ENCODE peak calls at places on chromosomes 13 and 19, in five cellular contexts. One of them, this sample, is unnamed.

GRCh38 chr13:50989476-50989875 is 79.9 kb downstream of the RNASEH2B start:
- DNase-seq in HTR-8/SVneo: no peak
- DNase-seq in stimulated activated naive CD8-positive, alpha-beta T cell treated with anti-CD3 and anti-CD28 coated beads, Interleukin-15, Interleukin-2, amounts not matched to agents 100 U/mL and 50 U/mL, for 24 hours: no peak
- DNase-seq in left ventricle myocardium inferior: no peak
- DNase-seq in AG10803: no peak
- DNase-seq in this sample: peak

GRCh38 chr19:8840708-8841107 is 8.5 kb downstream of the MBD3L1 start:
- DNase-seq in HTR-8/SVneo: no peak
- DNase-seq in stimulated activated naive CD8-positive, alpha-beta T cell treated with anti-CD3 and anti-CD28 coated beads, Interleukin-15, Interleukin-2, amounts not matched to agents 100 U/mL and 50 U/mL, for 24 hours: no peak
- DNase-seq in left ventricle myocardium inferior: no peak
- DNase-seq in AG10803: no peak
- DNase-seq in this sample: no peak

GRCh38 chr13:24076124-24076523 is 84.4 kb upstream of the SPATA13 start:
- DNase-seq in HTR-8/SVneo: no peak
- DNase-seq in stimulated activated naive CD8-positive, alpha-beta T cell treated with anti-CD3 and anti-CD28 coated beads, Interleukin-15, Interleukin-2, amounts not matched to agents 100 U/mL and 50 U/mL, for 24 hours: no peak
- DNase-seq in left ventricle myocardium inferior: no peak
- DNase-seq in AG10803: no peak
- DNase-seq in this sample: no peak

GRCh38 chr19:7705387-7706187 is 3.7 kb upstream of the FCER2 start:
- DNase-seq in HTR-8/SVneo: no peak
- DNase-seq in stimulated activated naive CD8-positive, alpha-beta T cell treated with anti-CD3 and anti-CD28 coated beads, Interleukin-15, Interleukin-2, amounts not matched to agents 100 U/mL and 50 U/mL, for 24 hours: peak
- DNase-seq in left ventricle myocardium inferior: peak
- DNase-seq in AG10803: no peak
- DNase-seq in this sample: no peak

GRCh38 chr13:26855921-26856320 is 95.3 kb upstream of the GPR12 start:
- DNase-seq in HTR-8/SVneo: no peak
- DNase-seq in stimulated activated naive CD8-positive, alpha-beta T cell treated with anti-CD3 and anti-CD28 coated beads, Interleukin-15, Interleukin-2, amounts not matched to agents 100 U/mL and 50 U/mL, for 24 hours: no peak
- DNase-seq in left ventricle myocardium inferior: no peak
- DNase-seq in AG10803: no peak
- DNase-seq in this sample: no peak

GRCh38 chr19:44912854-44913253 is 1.6 kb upstream of the APOC1 start:
- DNase-seq in HTR-8/SVneo: no peak
- DNase-seq in stimulated activated naive CD8-positive, alpha-beta T cell treated with anti-CD3 and anti-CD28 coated beads, Interleukin-15, Interleukin-2, amounts not matched to agents 100 U/mL and 50 U/mL, for 24 hours: no peak
- DNase-seq in left ventricle myocardium inferior: no peak
- DNase-seq in AG10803: no peak
- DNase-seq in this sample: no peak

GRCh38 chr19:17931532-17932191 is 1.2 kb upstream of the CCDC124 start:
- DNase-seq in HTR-8/SVneo: no peak
- DNase-seq in stimulated activated naive CD8-positive, alpha-beta T cell treated with anti-CD3 and anti-CD28 coated beads, Interleukin-15, Interleukin-2, amounts not matched to agents 100 U/mL and 50 U/mL, for 24 hours: peak
- DNase-seq in left ventricle myocardium inferior: no peak
- DNase-seq in AG10803: no peak
- DNase-seq in this sample: no peak

GRCh38 chr13:26604784-26605183 is 47.3 kb downstream of the WASF3 start:
- DNase-seq in HTR-8/SVneo: no peak
- DNase-seq in stimulated activated naive CD8-positive, alpha-beta T cell treated with anti-CD3 and anti-CD28 coated beads, Interleukin-15, Interleukin-2, amounts not matched to agents 100 U/mL and 50 U/mL, for 24 hours: no peak
- DNase-seq in left ventricle myocardium inferior: peak
- DNase-seq in AG10803: no peak
- DNase-seq in this sample: peak

GRCh38 chr13:30798776-30799625 is 63.7 kb downstream of the ALOX5AP start:
- DNase-seq in HTR-8/SVneo: no peak
- DNase-seq in stimulated activated naive CD8-positive, alpha-beta T cell treated with anti-CD3 and anti-CD28 coated beads, Interleukin-15, Interleukin-2, amounts not matched to agents 100 U/mL and 50 U/mL, for 24 hours: no peak
- DNase-seq in left ventricle myocardium inferior: no peak
- DNase-seq in AG10803: no peak
- DNase-seq in this sample: peak

GRCh38 chr19:11408591-11408990 is 10.5 kb downstream of the RGL3 start:
- DNase-seq in HTR-8/SVneo: no peak
- DNase-seq in stimulated activated naive CD8-positive, alpha-beta T cell treated with anti-CD3 and anti-CD28 coated beads, Interleukin-15, Interleukin-2, amounts not matched to agents 100 U/mL and 50 U/mL, for 24 hours: no peak
- DNase-seq in left ventricle myocardium inferior: no peak
- DNase-seq in AG10803: no peak
- DNase-seq in this sample: no peak

GRCh38 chr13:24083722-24084421 is 76.6 kb upstream of the SPATA13 start:
- DNase-seq in HTR-8/SVneo: no peak
- DNase-seq in stimulated activated naive CD8-positive, alpha-beta T cell treated with anti-CD3 and anti-CD28 coated beads, Interleukin-15, Interleukin-2, amounts not matched to agents 100 U/mL and 50 U/mL, for 24 hours: no peak
- DNase-seq in left ventricle myocardium inferior: no peak
- DNase-seq in AG10803: no peak
- DNase-seq in this sample: no peak

GRCh38 chr19:1811472-1811894 is 593 bp downstream of the ATP8B3 start:
- DNase-seq in HTR-8/SVneo: peak
- DNase-seq in stimulated activated naive CD8-positive, alpha-beta T cell treated with anti-CD3 and anti-CD28 coated beads, Interleukin-15, Interleukin-2, amounts not matched to agents 100 U/mL and 50 U/mL, for 24 hours: peak
- DNase-seq in left ventricle myocardium inferior: peak
- DNase-seq in AG10803: peak
- DNase-seq in this sample: peak

GRCh38 chr19:46442808-46443450 is 14.2 kb upstream of the PNMA8C start:
- DNase-seq in HTR-8/SVneo: peak
- DNase-seq in stimulated activated naive CD8-positive, alpha-beta T cell treated with anti-CD3 and anti-CD28 coated beads, Interleukin-15, Interleukin-2, amounts not matched to agents 100 U/mL and 50 U/mL, for 24 hours: no peak
- DNase-seq in left ventricle myocardium inferior: no peak
- DNase-seq in AG10803: peak
- DNase-seq in this sample: peak

GRCh38 chr13:79905018-79905417 is 424.1 kb downstream of the NDFIP2 start:
- DNase-seq in HTR-8/SVneo: no peak
- DNase-seq in stimulated activated naive CD8-positive, alpha-beta T cell treated with anti-CD3 and anti-CD28 coated beads, Interleukin-15, Interleukin-2, amounts not matched to agents 100 U/mL and 50 U/mL, for 24 hours: no peak
- DNase-seq in left ventricle myocardium inferior: no peak
- DNase-seq in AG10803: no peak
- DNase-seq in this sample: no peak

GRCh38 chr13:96025283-96025682 is 27.9 kb downstream of the UGGT2 start:
- DNase-seq in HTR-8/SVneo: no peak
- DNase-seq in stimulated activated naive CD8-positive, alpha-beta T cell treated with anti-CD3 and anti-CD28 coated beads, Interleukin-15, Interleukin-2, amounts not matched to agents 100 U/mL and 50 U/mL, for 24 hours: no peak
- DNase-seq in left ventricle myocardium inferior: no peak
- DNase-seq in AG10803: peak
- DNase-seq in this sample: no peak

GRCh38 chr13:37306778-37307544 is 201.5 kb upstream of the CSNK1A1L start:
- DNase-seq in HTR-8/SVneo: peak
- DNase-seq in stimulated activated naive CD8-positive, alpha-beta T cell treated with anti-CD3 and anti-CD28 coated beads, Interleukin-15, Interleukin-2, amounts not matched to agents 100 U/mL and 50 U/mL, for 24 hours: no peak
- DNase-seq in left ventricle myocardium inferior: no peak
- DNase-seq in AG10803: peak
- DNase-seq in this sample: no peak

GRCh38 chr19:51493776-51494175 is 7.8 kb downstream of the SIGLEC12 start:
- DNase-seq in HTR-8/SVneo: no peak
- DNase-seq in stimulated activated naive CD8-positive, alpha-beta T cell treated with anti-CD3 and anti-CD28 coated beads, Interleukin-15, Interleukin-2, amounts not matched to agents 100 U/mL and 50 U/mL, for 24 hours: no peak
- DNase-seq in left ventricle myocardium inferior: no peak
- DNase-seq in AG10803: no peak
- DNase-seq in this sample: no peak

GRCh38 chr13:87669379-87669978 is 1.7 kb upstream of the SLITRK5 start:
- DNase-seq in HTR-8/SVneo: no peak
- DNase-seq in stimulated activated naive CD8-positive, alpha-beta T cell treated with anti-CD3 and anti-CD28 coated beads, Interleukin-15, Interleukin-2, amounts not matched to agents 100 U/mL and 50 U/mL, for 24 hours: no peak
- DNase-seq in left ventricle myocardium inferior: no peak
- DNase-seq in AG10803: no peak
- DNase-seq in this sample: no peak

GRCh38 chr19:34589730-34590129 is 87.2 kb downstream of the SCGB2B2 start:
- DNase-seq in HTR-8/SVneo: no peak
- DNase-seq in stimulated activated naive CD8-positive, alpha-beta T cell treated with anti-CD3 and anti-CD28 coated beads, Interleukin-15, Interleukin-2, amounts not matched to agents 100 U/mL and 50 U/mL, for 24 hours: no peak
- DNase-seq in left ventricle myocardium inferior: no peak
- DNase-seq in AG10803: no peak
- DNase-seq in this sample: no peak

GRCh38 chr19:46723023-46723461 is 6.1 kb upstream of the PRKD2 start:
- DNase-seq in HTR-8/SVneo: no peak
- DNase-seq in stimulated activated naive CD8-positive, alpha-beta T cell treated with anti-CD3 and anti-CD28 coated beads, Interleukin-15, Interleukin-2, amounts not matched to agents 100 U/mL and 50 U/mL, for 24 hours: no peak
- DNase-seq in left ventricle myocardium inferior: no peak
- DNase-seq in AG10803: no peak
- DNase-seq in this sample: no peak

GRCh38 chr13:98665638-98665995 is 86.9 kb downstream of the SLC15A1 start:
- DNase-seq in HTR-8/SVneo: no peak
- DNase-seq in stimulated activated naive CD8-positive, alpha-beta T cell treated with anti-CD3 and anti-CD28 coated beads, Interleukin-15, Interleukin-2, amounts not matched to agents 100 U/mL and 50 U/mL, for 24 hours: no peak
- DNase-seq in left ventricle myocardium inferior: no peak
- DNase-seq in AG10803: no peak
- DNase-seq in this sample: no peak

GRCh38 chr13:20461481-20461859 is 64.2 kb downstream of the CRYL1 start:
- DNase-seq in HTR-8/SVneo: no peak
- DNase-seq in stimulated activated naive CD8-positive, alpha-beta T cell treated with anti-CD3 and anti-CD28 coated beads, Interleukin-15, Interleukin-2, amounts not matched to agents 100 U/mL and 50 U/mL, for 24 hours: peak
- DNase-seq in left ventricle myocardium inferior: no peak
- DNase-seq in AG10803: peak
- DNase-seq in this sample: no peak

GRCh38 chr19:3100331-3100730 is 6.2 kb downstream of the GNA11 start:
- DNase-seq in HTR-8/SVneo: no peak
- DNase-seq in stimulated activated naive CD8-positive, alpha-beta T cell treated with anti-CD3 and anti-CD28 coated beads, Interleukin-15, Interleukin-2, amounts not matched to agents 100 U/mL and 50 U/mL, for 24 hours: no peak
- DNase-seq in left ventricle myocardium inferior: no peak
- DNase-seq in AG10803: no peak
- DNase-seq in this sample: no peak

GRCh38 chr19:38290631-38291147 is 13.4 kb upstream of the C19orf33 start:
- DNase-seq in HTR-8/SVneo: no peak
- DNase-seq in stimulated activated naive CD8-positive, alpha-beta T cell treated with anti-CD3 and anti-CD28 coated beads, Interleukin-15, Interleukin-2, amounts not matched to agents 100 U/mL and 50 U/mL, for 24 hours: no peak
- DNase-seq in left ventricle myocardium inferior: no peak
- DNase-seq in AG10803: peak
- DNase-seq in this sample: no peak

GRCh38 chr19:6250024-6250605 is 29.7 kb downstream of the MLLT1 start:
- DNase-seq in HTR-8/SVneo: no peak
- DNase-seq in stimulated activated naive CD8-positive, alpha-beta T cell treated with anti-CD3 and anti-CD28 coated beads, Interleukin-15, Interleukin-2, amounts not matched to agents 100 U/mL and 50 U/mL, for 24 hours: no peak
- DNase-seq in left ventricle myocardium inferior: no peak
- DNase-seq in AG10803: peak
- DNase-seq in this sample: no peak

GRCh38 chr19:30394481-30395151 is 22.4 kb downstream of the ZNF536 start:
- DNase-seq in HTR-8/SVneo: no peak
- DNase-seq in stimulated activated naive CD8-positive, alpha-beta T cell treated with anti-CD3 and anti-CD28 coated beads, Interleukin-15, Interleukin-2, amounts not matched to agents 100 U/mL and 50 U/mL, for 24 hours: no peak
- DNase-seq in left ventricle myocardium inferior: no peak
- DNase-seq in AG10803: no peak
- DNase-seq in this sample: no peak

GRCh38 chr19:35509018-35509652 is 4.3 kb downstream of the DMKN start:
- DNase-seq in HTR-8/SVneo: no peak
- DNase-seq in stimulated activated naive CD8-positive, alpha-beta T cell treated with anti-CD3 and anti-CD28 coated beads, Interleukin-15, Interleukin-2, amounts not matched to agents 100 U/mL and 50 U/mL, for 24 hours: peak
- DNase-seq in left ventricle myocardium inferior: no peak
- DNase-seq in AG10803: no peak
- DNase-seq in this sample: no peak

GRCh38 chr19:46644720-46645119 is 8.7 kb upstream of the GNG8 start:
- DNase-seq in HTR-8/SVneo: no peak
- DNase-seq in stimulated activated naive CD8-positive, alpha-beta T cell treated with anti-CD3 and anti-CD28 coated beads, Interleukin-15, Interleukin-2, amounts not matched to agents 100 U/mL and 50 U/mL, for 24 hours: no peak
- DNase-seq in left ventricle myocardium inferior: no peak
- DNase-seq in AG10803: no peak
- DNase-seq in this sample: no peak

GRCh38 chr13:99386911-99387788 is 80.0 kb upstream of the GPR183 start:
- DNase-seq in HTR-8/SVneo: peak
- DNase-seq in stimulated activated naive CD8-positive, alpha-beta T cell treated with anti-CD3 and anti-CD28 coated beads, Interleukin-15, Interleukin-2, amounts not matched to agents 100 U/mL and 50 U/mL, for 24 hours: peak
- DNase-seq in left ventricle myocardium inferior: peak
- DNase-seq in AG10803: no peak
- DNase-seq in this sample: no peak

GRCh38 chr13:36548129-36548528 is 115.8 kb downstream of the CCNA1 start:
- DNase-seq in HTR-8/SVneo: no peak
- DNase-seq in stimulated activated naive CD8-positive, alpha-beta T cell treated with anti-CD3 and anti-CD28 coated beads, Interleukin-15, Interleukin-2, amounts not matched to agents 100 U/mL and 50 U/mL, for 24 hours: no peak
- DNase-seq in left ventricle myocardium inferior: peak
- DNase-seq in AG10803: no peak
- DNase-seq in this sample: no peak

GRCh38 chr19:17865364-17866311 is 5.9 kb downstream of the RPL18A start:
- DNase-seq in HTR-8/SVneo: no peak
- DNase-seq in stimulated activated naive CD8-positive, alpha-beta T cell treated with anti-CD3 and anti-CD28 coated beads, Interleukin-15, Interleukin-2, amounts not matched to agents 100 U/mL and 50 U/mL, for 24 hours: no peak
- DNase-seq in left ventricle myocardium inferior: no peak
- DNase-seq in AG10803: no peak
- DNase-seq in this sample: no peak

GRCh38 chr13:49444517-49445395 is 682 bp downstream of the SETDB2 start:
- DNase-seq in HTR-8/SVneo: peak
- DNase-seq in stimulated activated naive CD8-positive, alpha-beta T cell treated with anti-CD3 and anti-CD28 coated beads, Interleukin-15, Interleukin-2, amounts not matched to agents 100 U/mL and 50 U/mL, for 24 hours: peak
- DNase-seq in left ventricle myocardium inferior: no peak
- DNase-seq in AG10803: peak
- DNase-seq in this sample: peak